ENCODE peak calls at places on chromosomes 13 and 19, in seven cellular contexts. One of them, this sample, is unnamed.

GRCh38 chr13:31588331-31588730 is 151.0 kb upstream of the RXFP2 start:
- DNase-seq in cardiac muscle cell: no peak
- DNase-seq in ELR: no peak
- DNase-seq in lower lobe of right lung: no peak
- DNase-seq in substantia nigra: no peak
- DNase-seq in stimulated activated CD4-positive, alpha-beta T cell treated with anti-CD3 and anti-CD28 coated beads, TNF-alpha, amount 100 ng/mL, for 4 hours: no peak
- DNase-seq in retina: no peak
- DNase-seq in this sample: no peak

GRCh38 chr13:111856571-111856970 is 210.4 kb upstream of the SOX1 start:
- DNase-seq in lower lobe of right lung: no peak
- DNase-seq in substantia nigra: no peak
- DNase-seq in ELR: no peak
- DNase-seq in retina: no peak
- DNase-seq in cardiac muscle cell: no peak
- DNase-seq in stimulated activated CD4-positive, alpha-beta T cell treated with anti-CD3 and anti-CD28 coated beads, TNF-alpha, amount 100 ng/mL, for 4 hours: no peak
- DNase-seq in this sample: no peak

GRCh38 chr19:57016076-57016475 is 103.7 kb upstream of the USP29 start:
- DNase-seq in retina: no peak
- DNase-seq in ELR: no peak
- DNase-seq in substantia nigra: no peak
- DNase-seq in stimulated activated CD4-positive, alpha-beta T cell treated with anti-CD3 and anti-CD28 coated beads, TNF-alpha, amount 100 ng/mL, for 4 hours: no peak
- DNase-seq in cardiac muscle cell: no peak
- DNase-seq in lower lobe of right lung: no peak
- DNase-seq in this sample: no peak

GRCh38 chr19:50830266-50831025 is 2.9 kb downstream of the KLK15 start:
- DNase-seq in lower lobe of right lung: no peak
- DNase-seq in substantia nigra: no peak
- DNase-seq in stimulated activated CD4-positive, alpha-beta T cell treated with anti-CD3 and anti-CD28 coated beads, TNF-alpha, amount 100 ng/mL, for 4 hours: no peak
- DNase-seq in ELR: no peak
- DNase-seq in cardiac muscle cell: no peak
- DNase-seq in retina: peak; percentile 8
- DNase-seq in this sample: no peak

GRCh38 chr19:21128901-21129698 is 12.7 kb upstream of the ZNF431 start:
- DNase-seq in retina: no peak
- DNase-seq in stimulated activated CD4-positive, alpha-beta T cell treated with anti-CD3 and anti-CD28 coated beads, TNF-alpha, amount 100 ng/mL, for 4 hours: no peak
- DNase-seq in cardiac muscle cell: peak; percentile 0
- DNase-seq in ELR: no peak
- DNase-seq in substantia nigra: no peak
- DNase-seq in lower lobe of right lung: no peak
- DNase-seq in this sample: no peak

GRCh38 chr13:33197551-33197971 is 88.0 kb downstream of the STARD13 start:
- DNase-seq in retina: no peak
- DNase-seq in ELR: no peak
- DNase-seq in substantia nigra: no peak
- DNase-seq in stimulated activated CD4-positive, alpha-beta T cell treated with anti-CD3 and anti-CD28 coated beads, TNF-alpha, amount 100 ng/mL, for 4 hours: no peak
- DNase-seq in cardiac muscle cell: no peak
- DNase-seq in lower lobe of right lung: no peak
- DNase-seq in this sample: no peak

GRCh38 chr13:39823063-39823713 is 167.7 kb downstream of the COG6 start:
- DNase-seq in stimulated activated CD4-positive, alpha-beta T cell treated with anti-CD3 and anti-CD28 coated beads, TNF-alpha, amount 100 ng/mL, for 4 hours: no peak
- DNase-seq in ELR: no peak
- DNase-seq in retina: no peak
- DNase-seq in cardiac muscle cell: no peak
- DNase-seq in substantia nigra: no peak
- DNase-seq in lower lobe of right lung: no peak
- DNase-seq in this sample: no peak

GRCh38 chr19:30105723-30106122 is 163.7 kb downstream of the URI1 start:
- DNase-seq in substantia nigra: no peak
- DNase-seq in cardiac muscle cell: no peak
- DNase-seq in lower lobe of right lung: no peak
- DNase-seq in ELR: no peak
- DNase-seq in retina: no peak
- DNase-seq in stimulated activated CD4-positive, alpha-beta T cell treated with anti-CD3 and anti-CD28 coated beads, TNF-alpha, amount 100 ng/mL, for 4 hours: no peak
- DNase-seq in this sample: no peak

GRCh38 chr13:55516610-55517009 is 1624.1 kb upstream of the PRR20A start:
- DNase-seq in cardiac muscle cell: no peak
- DNase-seq in stimulated activated CD4-positive, alpha-beta T cell treated with anti-CD3 and anti-CD28 coated beads, TNF-alpha, amount 100 ng/mL, for 4 hours: no peak
- DNase-seq in ELR: no peak
- DNase-seq in retina: no peak
- DNase-seq in substantia nigra: no peak
- DNase-seq in lower lobe of right lung: no peak
- DNase-seq in this sample: no peak

GRCh38 chr13:111020546-111020945 is 94.6 kb upstream of the ARHGEF7 start:
- DNase-seq in retina: no peak
- DNase-seq in ELR: no peak
- DNase-seq in cardiac muscle cell: no peak
- DNase-seq in lower lobe of right lung: no peak
- DNase-seq in substantia nigra: no peak
- DNase-seq in stimulated activated CD4-positive, alpha-beta T cell treated with anti-CD3 and anti-CD28 coated beads, TNF-alpha, amount 100 ng/mL, for 4 hours: no peak
- DNase-seq in this sample: no peak

GRCh38 chr19:48290923-48291700 is 21.2 kb downstream of the ZNF114 start:
- DNase-seq in retina: peak; percentile 92
- DNase-seq in stimulated activated CD4-positive, alpha-beta T cell treated with anti-CD3 and anti-CD28 coated beads, TNF-alpha, amount 100 ng/mL, for 4 hours: peak; percentile 39
- DNase-seq in substantia nigra: peak; percentile 27
- DNase-seq in ELR: peak; percentile 86
- DNase-seq in lower lobe of right lung: peak; percentile 83
- DNase-seq in cardiac muscle cell: peak; percentile 83
- DNase-seq in this sample: peak; percentile 73

GRCh38 chr19:13781547-13781946 is 7.3 kb downstream of the C19orf53 start:
- DNase-seq in ELR: peak; percentile 84
- DNase-seq in stimulated activated CD4-positive, alpha-beta T cell treated with anti-CD3 and anti-CD28 coated beads, TNF-alpha, amount 100 ng/mL, for 4 hours: no peak
- DNase-seq in retina: peak; percentile 37
- DNase-seq in cardiac muscle cell: peak; percentile 67
- DNase-seq in lower lobe of right lung: peak; percentile 64
- DNase-seq in substantia nigra: no peak
- DNase-seq in this sample: no peak

GRCh38 chr13:43331676-43332075 is 308.3 kb downstream of the DNAJC15 start:
- DNase-seq in retina: no peak
- DNase-seq in substantia nigra: peak; percentile 47
- DNase-seq in ELR: no peak
- DNase-seq in lower lobe of right lung: no peak
- DNase-seq in cardiac muscle cell: no peak
- DNase-seq in stimulated activated CD4-positive, alpha-beta T cell treated with anti-CD3 and anti-CD28 coated beads, TNF-alpha, amount 100 ng/mL, for 4 hours: no peak
- DNase-seq in this sample: no peak